ENCODE peak calls at places on chromosomes 11 and 22, in five cellular contexts. R, U, N, X and T are unnamed samples.

GRCh38 chr11:109086931-109087330 is 335.1 kb upstream of the C11orf87 start:
- DNase-seq in N (no peak), R (no peak), U (no peak), X (no peak), T (no peak)

GRCh38 chr11:12079726-12080556 is 30.4 kb upstream of the MICAL2 start:
- DNase-seq in R (peak; percentile 96), X (peak; percentile 82), U (no peak), N (no peak), T (peak; percentile 98)

GRCh38 chr11:131654849-131655248 is 284.4 kb downstream of the NTM start:
- DNase-seq in N (no peak), X (no peak), U (no peak), R (no peak), T (no peak)

GRCh38 chr11:44601471-44602370 is 36.3 kb downstream of the CD82 start:
- DNase-seq in R (no peak), N (no peak), U (no peak), X (no peak), T (no peak)

GRCh38 chr22:23696326-23696851 is 5.6 kb downstream of the RGL4 start:
- DNase-seq in X (no peak), U (peak; percentile 92), R (no peak), N (no peak), T (no peak)

GRCh38 chr11:71305451-71306125 is 53.2 kb upstream of the SHANK2 start:
- DNase-seq in U (peak; percentile 37), R (no peak), N (no peak), X (peak; percentile 18), T (peak; percentile 25)

GRCh38 chr11:120839201-120839600 is 184.7 kb upstream of the TBCEL start:
- DNase-seq in X (no peak), R (no peak), N (no peak), U (no peak), T (no peak)

GRCh38 chr11:121741954-121742361 is 289.2 kb upstream of the SORL1-AS1 start:
- DNase-seq in R (no peak), U (no peak), X (peak; percentile 91), N (peak; percentile 53), T (no peak)